ENCODE peak calls at places on chromosomes 2 and 18, in six cellular contexts. Z is CD8-positive, alpha-beta T cell; U is ovary; T is A549; G is lung; A is H9. D is an unnamed sample.

GRCh38 chr2:30226144-30227032 is 4.9 kb upstream of the LBH start:
- DNase-seq in Z (no peak), U (peak; percentile 32), T (no peak), G (no peak), A (no peak), D (no peak)

GRCh38 chr2:190561091-190561490 is 26.6 kb upstream of the NEMP2 start:
- DNase-seq in Z (no peak), U (no peak), T (no peak), G (no peak), A (no peak), D (no peak)

GRCh38 chr18:11909597-11910026 is 1.5 kb upstream of the MPPE1 start:
- DNase-seq in Z (no peak), U (peak; percentile 42), T (no peak), G (no peak), A (no peak), D (no peak)

GRCh38 chr2:196702641-196703040 is 63.1 kb downstream of the CCDC150 start:
- DNase-seq in Z (no peak), U (no peak), T (no peak), G (no peak), A (no peak), D (no peak)

GRCh38 chr2:17429130-17429529 is 89.1 kb downstream of the RAD51AP2 start:
- DNase-seq in Z (no peak), U (no peak), T (no peak), G (no peak), A (no peak), D (no peak)

GRCh38 chr2:219059725-219060682 is 717 bp downstream of the IHH start:
- DNase-seq in Z (peak; percentile 10), U (no peak), T (peak; percentile 5), G (no peak), A (peak; percentile 39), D (no peak)

GRCh38 chr2:71560286-71561011 is 107.1 kb downstream of the DYSF start:
- DNase-seq in Z (no peak), U (no peak), T (no peak), G (no peak), A (no peak), D (peak; percentile 42)

GRCh38 chr2:100260712-100261620 is 61.3 kb downstream of the LONRF2 start:
- DNase-seq in Z (no peak), U (peak; percentile 86), T (peak; percentile 80), G (peak; percentile 45), A (peak; percentile 79), D (peak; percentile 61)

GRCh38 chr2:203886579-203887230 is 19.1 kb downstream of the CTLA4 start:
- DNase-seq in Z (no peak), U (no peak), T (no peak), G (no peak), A (no peak), D (no peak)

GRCh38 chr2:68857855-68858456 is 13.2 kb downstream of the BMP10 start:
- DNase-seq in Z (no peak), U (no peak), T (no peak), G (no peak), A (no peak), D (no peak)

GRCh38 chr2:2938481-2938880 is 439.1 kb downstream of the EIPR1 start:
- DNase-seq in Z (no peak), U (no peak), T (no peak), G (no peak), A (no peak), D (peak; percentile 79)

GRCh38 chr2:140392824-140393223 is 1612.6 kb upstream of the NXPH2 start:
- DNase-seq in Z (no peak), U (no peak), T (peak; percentile 18), G (no peak), A (no peak), D (no peak)
- H3K9me3 ChIP-seq in Z (no peaks in the 10 kb centered on the region), U (no peaks in the 10 kb centered on the region), T (no peaks in the 10 kb centered on the region), G (no peaks in the 10 kb centered on the region), A (no peaks in the 10 kb centered on the region), D (no peaks in the 10 kb centered on the region)

GRCh38 chr2:109170645-109171044 is 41.6 kb downstream of the SH3RF3 start:
- DNase-seq in Z (no peak), U (no peak), T (no peak), G (no peak), A (peak; percentile 45), D (no peak)

GRCh38 chr2:109168716-109169115 is 39.7 kb downstream of the SH3RF3 start:
- DNase-seq in Z (no peak), U (no peak), T (no peak), G (no peak), A (no peak), D (no peak)

GRCh38 chr2:109164739-109165221 is 35.8 kb downstream of the SH3RF3 start:
- DNase-seq in Z (no peak), U (peak; percentile 28), T (no peak), G (no peak), A (no peak), D (no peak)

GRCh38 chr2:109166811-109167210 is 37.8 kb downstream of the SH3RF3 start:
- DNase-seq in Z (no peak), U (no peak), T (no peak), G (no peak), A (no peak), D (no peak)

GRCh38 chr2:109168080-109168479 is 39.1 kb downstream of the SH3RF3 start:
- DNase-seq in Z (no peak), U (no peak), T (no peak), G (no peak), A (no peak), D (no peak)
- H3K4me1 ChIP-seq in Z (peaks cover 4% of the 10 kb centered on the region), U (peaks cover 21% of the 10 kb centered on the region), T (no peaks in the 10 kb centered on the region), G (peaks cover 6% of the 10 kb centered on the region), A (peaks cover 2% of the 10 kb centered on the region), D (no peaks in the 10 kb centered on the region)

DNA sequence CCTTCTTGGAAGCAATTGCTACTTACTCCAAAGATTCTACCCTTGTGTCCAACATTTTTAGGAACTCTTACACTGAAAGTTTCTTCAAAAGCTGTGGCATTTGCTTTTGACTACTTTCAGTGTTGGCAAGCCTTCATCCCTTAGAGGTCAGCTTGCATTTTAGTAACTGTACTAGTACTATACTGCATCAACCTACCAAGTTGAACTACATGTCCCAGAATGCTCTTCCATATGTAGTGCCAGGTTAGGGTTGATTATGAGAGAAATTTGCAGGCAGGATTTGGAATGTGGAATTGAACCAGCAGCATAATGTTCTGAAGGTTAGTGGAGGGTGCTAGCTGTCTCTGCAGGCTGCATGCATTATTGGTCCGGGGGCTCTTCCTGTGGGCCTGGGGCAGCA is 218.3 kb upstream of the FBXO11 start:
- DNase-seq in Z (no peak), U (no peak), T (no peak), G (no peak), A (no peak), D (no peak)
- H3K9me3 ChIP-seq in Z (peaks cover 2% of the 10 kb centered on the region), U (no peaks in the 10 kb centered on the region), T (no peaks in the 10 kb centered on the region), G (no peaks in the 10 kb centered on the region), A (no peaks in the 10 kb centered on the region), D (no peaks in the 10 kb centered on the region)

GRCh38 chr2:124778076-124778475 is 753.0 kb downstream of the CNTNAP5 start:
- DNase-seq in Z (no peak), U (no peak), T (no peak), G (no peak), A (no peak), D (no peak)
- H3K4me1 ChIP-seq in Z (no peaks in the 10 kb centered on the region), U (no peaks in the 10 kb centered on the region), T (no peaks in the 10 kb centered on the region), G (no peaks in the 10 kb centered on the region), A (no peaks in the 10 kb centered on the region), D (no peaks in the 10 kb centered on the region)

GRCh38 chr18:70666936-70667335 is 378.1 kb downstream of the SOCS6 start:
- DNase-seq in Z (no peak), U (no peak), T (no peak), G (no peak), A (no peak), D (no peak)
- H3K9me3 ChIP-seq in Z (peaks cover 15% of the 10 kb centered on the region), U (no peaks in the 10 kb centered on the region), T (no peaks in the 10 kb centered on the region), G (no peaks in the 10 kb centered on the region), A (no peaks in the 10 kb centered on the region), D (no peaks in the 10 kb centered on the region)

GRCh38 chr2:238704471-238705230 is 143.2 kb upstream of the TWIST2 start:
- DNase-seq in Z (no peak), U (no peak), T (no peak), G (peak; percentile 21), A (no peak), D (no peak)
- H3K4me1 ChIP-seq in Z (no peaks in the 10 kb centered on the region), U (no peaks in the 10 kb centered on the region), T (no peaks in the 10 kb centered on the region), G (no peaks in the 10 kb centered on the region), A (no peaks in the 10 kb centered on the region), D (no peaks in the 10 kb centered on the region)

GRCh38 chr2:4618141-4618540 is 914.8 kb downstream of the DCDC2C start:
- DNase-seq in Z (no peak), U (no peak), T (no peak), G (no peak), A (no peak), D (no peak)

DNA sequence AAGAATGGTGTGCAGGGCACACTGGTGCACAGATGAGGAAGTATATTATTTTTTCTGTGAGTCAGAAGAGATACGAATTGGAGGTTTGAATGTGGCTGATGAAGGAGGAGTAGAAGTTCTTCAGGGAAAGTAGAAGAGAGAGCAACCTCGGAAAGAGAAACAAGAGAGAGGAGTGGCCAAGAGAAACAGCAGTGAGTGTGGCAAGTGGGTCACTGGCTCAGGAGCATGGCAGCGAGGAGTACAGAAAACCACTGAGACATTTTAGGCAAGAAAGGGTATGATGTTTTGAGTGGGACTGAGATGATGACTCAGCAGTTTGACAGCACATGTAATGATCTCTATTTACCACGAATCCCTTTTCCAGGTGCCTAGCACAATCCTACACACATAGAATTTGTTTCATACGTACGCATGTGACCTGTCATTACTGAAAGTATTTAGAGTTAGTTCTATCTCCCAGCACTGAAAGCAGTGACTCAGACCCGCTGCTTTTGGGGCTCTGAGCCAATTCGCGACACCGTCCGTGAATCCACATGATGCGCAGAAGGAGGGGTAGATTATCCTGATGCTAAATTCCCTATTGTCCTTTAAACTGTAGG is 915.4 kb downstream of the DCDC2C start:
- DNase-seq in Z (no peak), U (no peak), T (no peak), G (no peak), A (no peak), D (no peak)
- H3K9me3 ChIP-seq in Z (no peaks in the 10 kb centered on the region), U (peaks cover 5% of the 10 kb centered on the region), T (peaks cover 29% of the 10 kb centered on the region), G (no peaks in the 10 kb centered on the region), A (no peaks in the 10 kb centered on the region), D (no peaks in the 10 kb centered on the region)

DNA sequence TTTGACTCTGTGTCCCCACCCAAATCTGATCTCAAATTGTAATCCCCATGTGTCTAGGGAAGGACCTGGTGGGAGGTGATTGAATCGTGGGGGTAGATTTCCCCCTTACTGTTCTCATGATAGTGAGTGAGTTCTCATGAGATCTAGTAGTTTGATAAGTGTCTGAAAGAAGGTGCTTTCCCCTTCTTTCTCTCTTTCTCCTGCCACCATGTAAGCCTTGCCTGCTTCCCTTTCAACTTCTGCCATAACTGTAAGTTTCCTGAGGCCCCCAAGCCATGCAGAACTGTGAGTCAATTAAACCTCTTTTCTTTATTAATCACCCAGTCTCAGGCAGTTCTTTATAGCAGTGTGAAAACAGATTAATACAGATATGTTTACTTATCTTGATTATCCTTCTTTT is 266.5 kb upstream of the GYPC start:
- DNase-seq in Z (no peak), U (no peak), T (no peak), G (no peak), A (no peak), D (no peak)
- H3K4me1 ChIP-seq in Z (no peaks in the 10 kb centered on the region), U (no peaks in the 10 kb centered on the region), T (no peaks in the 10 kb centered on the region), G (no peaks in the 10 kb centered on the region), A (no peaks in the 10 kb centered on the region), D (no peaks in the 10 kb centered on the region)

DNA sequence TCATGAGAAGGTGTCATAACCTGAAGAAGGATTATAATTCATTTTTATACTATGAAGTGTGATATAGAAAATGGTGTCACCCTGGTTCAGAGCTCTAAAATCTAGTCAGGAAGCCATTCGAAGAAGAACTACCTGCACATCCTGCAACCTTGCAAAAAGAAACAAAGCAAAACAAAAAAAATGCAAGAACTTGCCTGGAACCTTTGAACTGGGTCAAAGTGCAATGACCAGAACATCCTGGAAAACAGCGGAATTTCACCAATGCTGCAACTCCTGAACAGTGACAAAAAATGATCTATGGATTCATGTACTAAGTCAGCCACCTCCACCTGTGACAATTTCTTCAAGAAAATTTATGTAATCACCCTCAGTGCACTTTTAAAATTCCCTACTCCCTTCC is 1083.3 kb upstream of the GYPC start:
- DNase-seq in Z (no peak), U (no peak), T (no peak), G (no peak), A (no peak), D (no peak)
- H3K9me3 ChIP-seq in Z (no peaks in the 10 kb centered on the region), U (no peaks in the 10 kb centered on the region), T (no peaks in the 10 kb centered on the region), G (peaks cover 3% of the 10 kb centered on the region), A (no peaks in the 10 kb centered on the region), D (no peaks in the 10 kb centered on the region)